ENCODE peak calls at places on chromosomes 12 and 14, in seven cellular contexts. D, N, M, G, O, E and W are unnamed samples.

GRCh38 chr14:103030741-103031565 is 26.4 kb downstream of the CDC42BPB start:
- DNase-seq in D (no peak), N (no peak), M (no peak), G (no peak), O (peak), E (no peak), W (peak)

GRCh38 chr12:46649433-46649832 is 176.4 kb downstream of the SLC38A4 start:
- DNase-seq in D (no peak), N (no peak), M (no peak), G (no peak), O (no peak), E (no peak), W (no peak)

GRCh38 chr14:103697601-103698379 is 17.5 kb downstream of the XRCC3 start:
- DNase-seq in D (no peak), N (no peak), M (no peak), G (no peak), O (no peak), E (peak), W (no peak)

GRCh38 chr12:49055978-49056754 is 4.4 kb downstream of the KMT2D start:
- DNase-seq in D (peak), N (peak), M (peak), G (peak), O (peak), E (peak), W (peak)

GRCh38 chr14:70067810-70068209 is 120.9 kb downstream of the SLC8A3 start:
- DNase-seq in D (no peak), N (no peak), M (peak), G (no peak), O (no peak), E (no peak), W (peak)

GRCh38 chr12:46382425-46382973 is 9.9 kb upstream of the SLC38A2 start:
- DNase-seq in D (no peak), N (no peak), M (no peak), G (no peak), O (peak), E (no peak), W (no peak)

GRCh38 chr12:98238513-98238912 is 276.9 kb upstream of the TMPO start:
- DNase-seq in D (peak), N (peak), M (no peak), G (no peak), O (no peak), E (no peak), W (no peak)

GRCh38 chr14:77086017-77086727 is 11.9 kb upstream of the CIPC start:
- DNase-seq in D (peak), N (no peak), M (no peak), G (no peak), O (peak), E (no peak), W (peak)

GRCh38 chr14:91390165-91390778 is 27.3 kb downstream of the CCDC88C start:
- DNase-seq in D (no peak), N (no peak), M (no peak), G (no peak), O (no peak), E (no peak), W (no peak)

GRCh38 chr12:80442426-80443222 is 1.4 kb upstream of the PTPRQ start:
- DNase-seq in D (peak), N (no peak), M (no peak), G (no peak), O (no peak), E (no peak), W (peak)

GRCh38 chr14:90781344-90781761 is 34.9 kb downstream of the TTC7B start:
- DNase-seq in D (peak), N (no peak), M (no peak), G (no peak), O (peak), E (no peak), W (no peak)

GRCh38 chr14:102644523-102644922 is 52.1 kb downstream of the RCOR1 start:
- DNase-seq in D (no peak), N (no peak), M (no peak), G (no peak), O (no peak), E (no peak), W (no peak)

GRCh38 chr14:85471744-85472143 is 58.2 kb upstream of the FLRT2 start:
- DNase-seq in D (peak), N (peak), M (no peak), G (no peak), O (no peak), E (no peak), W (peak)

GRCh38 chr12:29508949-29509348 is 11.5 kb upstream of the OVCH1 start:
- DNase-seq in D (no peak), N (no peak), M (no peak), G (no peak), O (no peak), E (no peak), W (no peak)

GRCh38 chr12:9906888-9907287 is 25.3 kb downstream of the CLEC2A start:
- DNase-seq in D (no peak), N (no peak), M (no peak), G (peak), O (no peak), E (no peak), W (no peak)

GRCh38 chr14:100155049-100155621 is 4.3 kb downstream of the DEGS2 start:
- DNase-seq in D (no peak), N (no peak), M (no peak), G (no peak), O (no peak), E (no peak), W (peak)

GRCh38 chr12:88633312-88633711 is 53.0 kb upstream of the KITLG start:
- DNase-seq in D (no peak), N (no peak), M (no peak), G (no peak), O (no peak), E (no peak), W (no peak)

GRCh38 chr12:115456946-115457689 is 773.1 kb upstream of the TBX3 start:
- DNase-seq in D (no peak), N (no peak), M (no peak), G (no peak), O (no peak), E (no peak), W (no peak)

GRCh38 chr14:100440207-100440631 is 117.1 kb downstream of the SLC25A47 start:
- DNase-seq in D (peak), N (no peak), M (peak), G (no peak), O (no peak), E (peak), W (peak)

GRCh38 chr14:103204852-103205540 is 81.7 kb downstream of the TNFAIP2 start:
- DNase-seq in D (no peak), N (no peak), M (no peak), G (no peak), O (no peak), E (no peak), W (no peak)

GRCh38 chr12:68612245-68612644 is 1.5 kb downstream of the RAP1B start:
- DNase-seq in D (peak), N (no peak), M (no peak), G (no peak), O (no peak), E (no peak), W (no peak)

GRCh38 chr14:94145902-94146527 is 16.6 kb upstream of the IFI27L2 start:
- DNase-seq in D (no peak), N (no peak), M (no peak), G (no peak), O (no peak), E (no peak), W (no peak)

GRCh38 chr12:77953515-77953914 is 122.8 kb downstream of the NAV3 start:
- DNase-seq in D (no peak), N (no peak), M (no peak), G (no peak), O (no peak), E (no peak), W (no peak)

GRCh38 chr12:120457133-120457532 is 10.9 kb downstream of the GATC start:
- DNase-seq in D (no peak), N (no peak), M (no peak), G (no peak), O (no peak), E (no peak), W (no peak)

GRCh38 chr14:64745511-64746041 is 41.4 kb downstream of the PLEKHG3 start:
- DNase-seq in D (peak), N (no peak), M (no peak), G (no peak), O (no peak), E (no peak), W (no peak)

GRCh38 chr12:43805149-43805856 is 814 bp downstream of the TWF1 start:
- DNase-seq in D (no peak), N (no peak), M (no peak), G (no peak), O (no peak), E (no peak), W (no peak)

GRCh38 chr12:129394416-129394815 is 509.4 kb downstream of the TMEM132D start:
- DNase-seq in D (no peak), N (no peak), M (no peak), G (no peak), O (no peak), E (no peak), W (no peak)

GRCh38 chr12:131673519-131674265 is 37.2 kb upstream of the SFSWAP start:
- DNase-seq in D (no peak), N (no peak), M (no peak), G (no peak), O (peak), E (no peak), W (no peak)

GRCh38 chr14:95540236-95540635 is 5.4 kb downstream of the GLRX5 start:
- DNase-seq in D (no peak), N (no peak), M (no peak), G (no peak), O (no peak), E (no peak), W (no peak)

GRCh38 chr14:68819260-68819691 is 26.4 kb upstream of the ZFP36L1 start:
- DNase-seq in D (peak), N (no peak), M (peak), G (no peak), O (peak), E (no peak), W (no peak)

GRCh38 chr14:78697341-78697740 is 527.2 kb downstream of the NRXN3 start:
- DNase-seq in D (peak), N (no peak), M (no peak), G (no peak), O (no peak), E (no peak), W (peak)

GRCh38 chr14:22547948-22548750 is 40.9 kb downstream of the DAD1 start:
- DNase-seq in D (no peak), N (no peak), M (no peak), G (no peak), O (peak), E (no peak), W (no peak)

GRCh38 chr14:77681196-77682157 is 26.3 kb downstream of the ALKBH1 start:
- DNase-seq in D (peak), N (no peak), M (peak), G (no peak), O (no peak), E (no peak), W (peak)

GRCh38 chr12:97573901-97574300 is 111.3 kb downstream of the RMST start:
- DNase-seq in D (no peak), N (no peak), M (no peak), G (no peak), O (no peak), E (no peak), W (no peak)

GRCh38 chr12:96164951-96165858 is 29.0 kb upstream of the ELK3 start:
- DNase-seq in D (peak), N (no peak), M (no peak), G (no peak), O (no peak), E (no peak), W (no peak)

GRCh38 chr12:113880337-113880736 is 85.8 kb downstream of the RBM19 start:
- DNase-seq in D (no peak), N (no peak), M (no peak), G (no peak), O (no peak), E (no peak), W (no peak)

GRCh38 chr12:25719505-25719904 is 166.4 kb upstream of the LMNTD1 start:
- DNase-seq in D (no peak), N (no peak), M (no peak), G (no peak), O (no peak), E (no peak), W (no peak)

GRCh38 chr12:27304856-27305255 is 27.8 kb upstream of the BMAL2 start:
- DNase-seq in D (no peak), N (no peak), M (no peak), G (no peak), O (no peak), E (no peak), W (no peak)

GRCh38 chr12:27309995-27310315 is 22.7 kb upstream of the BMAL2 start:
- DNase-seq in D (no peak), N (no peak), M (no peak), G (no peak), O (no peak), E (no peak), W (no peak)

GRCh38 chr12:27303139-27304111 is 29.2 kb upstream of the BMAL2 start:
- DNase-seq in D (no peak), N (no peak), M (no peak), G (no peak), O (no peak), E (no peak), W (peak)

GRCh38 chr12:27309293-27309994 is 23.2 kb upstream of the BMAL2 start:
- DNase-seq in D (no peak), N (no peak), M (no peak), G (no peak), O (no peak), E (no peak), W (no peak)

DNA sequence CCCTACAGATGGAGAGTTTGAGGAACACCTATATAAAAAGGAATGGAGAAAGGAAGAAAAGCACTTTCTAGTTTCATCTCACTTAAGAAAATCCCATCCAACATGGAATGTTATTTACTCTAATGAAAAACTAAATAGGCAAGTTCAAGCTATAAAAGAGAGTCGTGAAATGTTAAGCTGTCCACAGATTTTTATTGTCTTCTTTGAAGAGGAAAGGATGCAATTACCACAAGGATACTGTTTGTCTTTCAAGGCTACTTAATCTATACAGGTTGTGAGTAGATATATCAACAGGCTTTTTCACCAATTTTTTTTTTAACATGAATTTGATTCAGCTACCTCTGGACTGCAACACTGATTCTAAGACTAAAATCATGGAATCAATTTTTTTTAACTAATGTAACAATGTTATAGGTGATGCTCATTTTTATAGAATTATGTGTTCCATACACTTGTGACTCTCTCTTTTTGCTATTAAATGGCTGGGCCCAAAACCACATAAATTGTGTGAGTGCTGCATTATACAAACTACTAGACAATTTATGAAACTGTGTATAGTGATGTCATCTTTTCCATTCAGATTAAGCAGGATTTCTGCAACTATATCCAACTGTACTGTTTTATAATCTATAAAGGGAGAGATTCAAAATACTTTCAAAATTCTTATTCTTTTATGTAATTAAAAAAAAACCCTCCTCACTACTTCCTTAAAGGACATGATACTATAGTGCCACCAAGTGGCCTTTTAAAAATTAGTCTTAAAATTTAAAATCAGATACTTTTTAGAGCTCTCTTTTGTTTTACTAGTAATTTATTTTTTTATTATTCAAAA is 26.7 kb upstream of the BMAL2 start:
- DNase-seq in D (peak), N (no peak), M (no peak), G (no peak), O (no peak), E (no peak), W (peak)
- TF ChIP-seq CTCF in D (peak), N (peak), M (peak), G (peak), O (peak), E (peak), W (peak)

DNA sequence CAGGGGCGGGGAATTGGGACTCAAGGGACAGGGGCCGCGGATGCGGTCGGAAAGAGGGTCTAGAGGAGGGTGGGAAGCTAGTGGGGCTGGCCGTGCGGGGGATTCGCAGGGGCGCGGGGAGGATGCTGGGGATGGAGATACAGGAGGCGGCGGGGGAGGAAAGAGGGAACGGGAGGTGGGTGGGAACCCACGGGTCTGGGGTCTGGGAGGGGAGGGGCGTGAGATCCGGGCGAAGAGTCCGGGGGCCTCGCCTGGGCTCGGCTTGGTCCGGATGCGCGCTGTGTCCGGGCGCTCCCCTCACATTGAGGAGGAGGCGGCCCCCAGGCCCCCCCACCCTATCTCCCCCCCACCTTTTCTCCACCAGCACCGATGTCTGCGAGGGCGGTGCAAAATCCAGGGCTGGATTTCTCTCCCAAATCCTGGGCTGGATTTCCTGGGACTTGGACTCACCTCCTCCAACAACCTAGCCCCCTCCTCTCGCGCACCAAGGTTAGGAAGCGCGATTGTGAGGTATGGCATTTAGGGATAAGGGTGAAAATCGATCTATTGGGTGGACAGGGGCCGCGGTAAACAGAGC is at the start of gene AGAP2:
- DNase-seq in D (no peak), N (no peak), M (no peak), G (no peak), O (no peak), E (no peak), W (no peak)
- H3K4me3 ChIP-seq in D (no peak), N (peak), M (peak), G (peak), O (peak), E (peak), W (no peak)

GRCh38 chr12:50219544-50219943 is 52.4 kb upstream of the CERS5 start:
- DNase-seq in D (no peak), N (no peak), M (no peak), G (no peak), O (no peak), E (no peak), W (no peak)

GRCh38 chr12:50221228-50222008 is 54.2 kb upstream of the CERS5 start:
- DNase-seq in D (peak), N (peak), M (no peak), G (no peak), O (no peak), E (no peak), W (no peak)

GRCh38 chr12:50224026-50224692 is 57.0 kb upstream of the CERS5 start:
- DNase-seq in D (no peak), N (no peak), M (peak), G (peak), O (no peak), E (no peak), W (peak)

GRCh38 chr12:50220357-50221061 is 53.3 kb upstream of the CERS5 start:
- DNase-seq in D (peak), N (no peak), M (no peak), G (no peak), O (no peak), E (no peak), W (no peak)

GRCh38 chr12:50222275-50222783 is 55.2 kb upstream of the CERS5 start:
- DNase-seq in D (peak), N (peak), M (peak), G (peak), O (peak), E (no peak), W (no peak)
- TF ChIP-seq CTCF in D (peak), N (peak), M (peak), G (no peak), O (no peak), E (peak), W (no peak)

GRCh38 chr14:74238974-74239847 is at the start of gene VSX2:
- DNase-seq in D (no peak), N (no peak), M (no peak), G (no peak), O (no peak), E (no peak), W (no peak)
- H3K4me3 ChIP-seq in D (no peak), N (no peak), M (peak), G (peak), O (peak), E (peak), W (no peak)

GRCh38 chr14:56716705-56717104 is 93.6 kb downstream of the OTX2 start:
- DNase-seq in D (no peak), N (no peak), M (no peak), G (no peak), O (no peak), E (no peak), W (no peak)
- TF ChIP-seq CTCF in D (no peak), N (no peak), M (no peak), G (no peak), O (no peak), E (no peak), W (no peak)

DNA sequence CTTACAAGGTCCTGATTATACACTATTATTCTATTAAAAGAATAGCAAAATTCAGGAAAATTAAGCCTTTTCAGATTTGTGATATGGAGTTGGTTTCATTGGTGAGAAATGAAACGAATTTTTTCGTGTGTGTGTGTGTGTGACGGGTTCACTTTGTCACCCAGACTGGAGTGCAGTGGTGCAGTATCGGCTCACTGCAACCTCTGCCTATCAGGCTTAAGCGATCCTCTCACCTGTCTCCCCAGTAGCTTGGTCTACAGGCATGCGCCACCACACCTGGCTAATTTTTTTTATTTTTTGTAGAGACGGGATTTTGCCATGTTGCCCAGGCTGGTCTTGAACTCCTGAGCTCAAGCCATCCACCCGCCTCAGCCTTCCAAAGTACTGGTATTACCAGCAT is 9.7 kb downstream of the PCBP2 start:
- DNase-seq in D (no peak), N (no peak), M (no peak), G (no peak), O (no peak), E (no peak), W (no peak)
- H3K4me3 ChIP-seq in D (no peak), N (no peak), M (no peak), G (no peak), O (no peak), E (no peak), W (no peak)